ENCODE peak calls at places on chromosomes 13 and 19, in seven cellular contexts. One of them, this sample, is unnamed.

GRCh38 chr19:14375055-14375581 is 6.1 kb upstream of the ADGRE5 start:
- DNase-seq in vagina: no peak
- DNase-seq in AG04450: no peak
- DNase-seq in cardiac fibroblast: no peak
- DNase-seq in fibroblast of the aortic adventitia: no peak
- DNase-seq in IMR-90: no peak
- DNase-seq in AG04449: no peak
- DNase-seq in this sample: no peak

GRCh38 chr19:8333771-8334457 is 9.1 kb downstream of the KANK3 start:
- DNase-seq in vagina: no peak
- DNase-seq in AG04450: no peak
- DNase-seq in cardiac fibroblast: no peak
- DNase-seq in fibroblast of the aortic adventitia: no peak
- DNase-seq in IMR-90: no peak
- DNase-seq in AG04449: no peak
- DNase-seq in this sample: no peak

GRCh38 chr19:10086032-10086903 is at the start of gene SHFL:
- DNase-seq in vagina: no peak
- DNase-seq in AG04450: no peak
- DNase-seq in cardiac fibroblast: peak; percentile 72
- DNase-seq in fibroblast of the aortic adventitia: peak; percentile 55
- DNase-seq in IMR-90: peak; percentile 45
- DNase-seq in AG04449: no peak
- DNase-seq in this sample: peak; percentile 72

GRCh38 chr19:49889687-49890348 is 6.9 kb downstream of the IL4I1 start:
- DNase-seq in vagina: no peak
- DNase-seq in AG04450: no peak
- DNase-seq in cardiac fibroblast: peak; percentile 78
- DNase-seq in fibroblast of the aortic adventitia: peak; percentile 63
- DNase-seq in IMR-90: peak; percentile 61
- DNase-seq in AG04449: no peak
- DNase-seq in this sample: peak; percentile 78

GRCh38 chr19:30228113-30228725 is 144.0 kb upstream of the ZNF536 start:
- DNase-seq in vagina: no peak
- DNase-seq in AG04450: no peak
- DNase-seq in cardiac fibroblast: no peak
- DNase-seq in fibroblast of the aortic adventitia: no peak
- DNase-seq in IMR-90: no peak
- DNase-seq in AG04449: no peak
- DNase-seq in this sample: no peak

GRCh38 chr19:38227272-38228004 is 3.4 kb upstream of the DPF1 start:
- DNase-seq in vagina: no peak
- DNase-seq in AG04450: no peak
- DNase-seq in cardiac fibroblast: no peak
- DNase-seq in fibroblast of the aortic adventitia: no peak
- DNase-seq in IMR-90: no peak
- DNase-seq in AG04449: no peak
- DNase-seq in this sample: no peak

GRCh38 chr19:55519461-55520311 is 17.2 kb downstream of the SBK2 start:
- DNase-seq in vagina: no peak
- DNase-seq in AG04450: peak; percentile 71
- DNase-seq in cardiac fibroblast: peak; percentile 42
- DNase-seq in fibroblast of the aortic adventitia: peak; percentile 73
- DNase-seq in IMR-90: peak; percentile 98
- DNase-seq in AG04449: peak; percentile 71
- DNase-seq in this sample: peak; percentile 67

GRCh38 chr19:37014456-37014855 is 63.8 kb upstream of the ZNF420 start:
- DNase-seq in vagina: no peak
- DNase-seq in AG04450: no peak
- DNase-seq in cardiac fibroblast: no peak
- DNase-seq in fibroblast of the aortic adventitia: no peak
- DNase-seq in IMR-90: no peak
- DNase-seq in AG04449: no peak
- DNase-seq in this sample: no peak

GRCh38 chr13:58994077-58994476 is 1169.7 kb downstream of the DIAPH3 start:
- DNase-seq in vagina: no peak
- DNase-seq in AG04450: no peak
- DNase-seq in cardiac fibroblast: no peak
- DNase-seq in fibroblast of the aortic adventitia: no peak
- DNase-seq in IMR-90: no peak
- DNase-seq in AG04449: no peak
- DNase-seq in this sample: no peak

GRCh38 chr19:31955884-31956283 is 389.5 kb upstream of the ZNF507 start:
- DNase-seq in vagina: no peak
- DNase-seq in AG04450: no peak
- DNase-seq in cardiac fibroblast: no peak
- DNase-seq in fibroblast of the aortic adventitia: no peak
- DNase-seq in IMR-90: no peak
- DNase-seq in AG04449: no peak
- DNase-seq in this sample: no peak

GRCh38 chr13:93689333-93689732 is 462.7 kb downstream of the GPC6 start:
- DNase-seq in vagina: no peak
- DNase-seq in AG04450: no peak
- DNase-seq in cardiac fibroblast: no peak
- DNase-seq in fibroblast of the aortic adventitia: peak; percentile 19
- DNase-seq in IMR-90: peak; percentile 65
- DNase-seq in AG04449: no peak
- DNase-seq in this sample: no peak

GRCh38 chr19:48296963-48297734 is 27.3 kb downstream of the ZNF114 start:
- DNase-seq in vagina: no peak
- DNase-seq in AG04450: no peak
- DNase-seq in cardiac fibroblast: no peak
- DNase-seq in fibroblast of the aortic adventitia: no peak
- DNase-seq in IMR-90: no peak
- DNase-seq in AG04449: no peak
- DNase-seq in this sample: no peak

GRCh38 chr19:31114585-31114984 is 234.7 kb downstream of the TSHZ3 start:
- DNase-seq in vagina: no peak
- DNase-seq in AG04450: no peak
- DNase-seq in cardiac fibroblast: no peak
- DNase-seq in fibroblast of the aortic adventitia: no peak
- DNase-seq in IMR-90: no peak
- DNase-seq in AG04449: no peak
- DNase-seq in this sample: peak; percentile 44

GRCh38 chr19:3966051-3967017 is 4.6 kb downstream of the DAPK3 start:
- DNase-seq in vagina: no peak
- DNase-seq in AG04450: no peak
- DNase-seq in cardiac fibroblast: no peak
- DNase-seq in fibroblast of the aortic adventitia: no peak
- DNase-seq in IMR-90: no peak
- DNase-seq in AG04449: no peak
- DNase-seq in this sample: no peak

GRCh38 chr19:3970313-3970807 is 539 bp downstream of the DAPK3 start:
- DNase-seq in vagina: peak; percentile 88
- DNase-seq in AG04450: no peak
- DNase-seq in cardiac fibroblast: no peak
- DNase-seq in fibroblast of the aortic adventitia: no peak
- DNase-seq in IMR-90: no peak
- DNase-seq in AG04449: no peak
- DNase-seq in this sample: no peak

GRCh38 chr19:3968556-3969434 is 2.1 kb downstream of the DAPK3 start:
- DNase-seq in vagina: peak; percentile 97
- DNase-seq in AG04450: peak; percentile 100
- DNase-seq in cardiac fibroblast: peak; percentile 99
- DNase-seq in fibroblast of the aortic adventitia: peak; percentile 99
- DNase-seq in IMR-90: peak; percentile 100
- DNase-seq in AG04449: peak; percentile 98
- DNase-seq in this sample: peak; percentile 100

GRCh38 chr19:3970808-3971598 is at the start of gene DAPK3:
- DNase-seq in vagina: peak; percentile 98
- DNase-seq in AG04450: peak; percentile 95
- DNase-seq in cardiac fibroblast: peak; percentile 98
- DNase-seq in fibroblast of the aortic adventitia: peak; percentile 97
- DNase-seq in IMR-90: peak; percentile 97
- DNase-seq in AG04449: peak; percentile 85
- DNase-seq in this sample: peak; percentile 99

GRCh38 chr19:3969435-3970312 is 1.2 kb downstream of the DAPK3 start:
- DNase-seq in vagina: no peak
- DNase-seq in AG04450: peak; percentile 62
- DNase-seq in cardiac fibroblast: peak; percentile 79
- DNase-seq in fibroblast of the aortic adventitia: peak; percentile 78
- DNase-seq in IMR-90: peak; percentile 82
- DNase-seq in AG04449: peak; percentile 52
- DNase-seq in this sample: peak; percentile 82
- TF ChIP-seq CTCF in vagina: no peak
- TF ChIP-seq CTCF in AG04450: peak; percentile 34
- TF ChIP-seq CTCF in cardiac fibroblast: peak; percentile 40
- TF ChIP-seq CTCF in fibroblast of the aortic adventitia: peak; percentile 31
- TF ChIP-seq CTCF in IMR-90: peak; percentile 35
- TF ChIP-seq CTCF in AG04449: peak; percentile 27
- TF ChIP-seq CTCF in this sample: peak; percentile 35

GRCh38 chr19:52992109-52993004 is 21.4 kb upstream of the ERVV-1 start:
- DNase-seq in vagina: no peak
- DNase-seq in AG04450: no peak
- DNase-seq in cardiac fibroblast: peak; percentile 5
- DNase-seq in fibroblast of the aortic adventitia: peak; percentile 5
- DNase-seq in IMR-90: no peak
- DNase-seq in AG04449: no peak
- DNase-seq in this sample: peak; percentile 19
- H3K4me3 ChIP-seq in vagina: peak overlapping the region; percentile 51
- H3K4me3 ChIP-seq in AG04450: peak overlapping the region; percentile 65
- H3K4me3 ChIP-seq in cardiac fibroblast: peak overlapping the region; percentile 27
- H3K4me3 ChIP-seq in fibroblast of the aortic adventitia: peak overlapping the region; percentile 67
- H3K4me3 ChIP-seq in IMR-90: peak overlapping the region; percentile 59
- H3K4me3 ChIP-seq in AG04449: peak overlapping the region; percentile 64
- H3K4me3 ChIP-seq in this sample: peak overlapping the region; percentile 67

GRCh38 chr13:35631666-35632065 is 155.2 kb upstream of the MAB21L1 start:
- DNase-seq in vagina: no peak
- DNase-seq in AG04450: no peak
- DNase-seq in cardiac fibroblast: no peak
- DNase-seq in fibroblast of the aortic adventitia: no peak
- DNase-seq in IMR-90: no peak
- DNase-seq in AG04449: no peak
- DNase-seq in this sample: no peak

GRCh38 chr13:35630551-35631275 is 154.2 kb upstream of the MAB21L1 start:
- DNase-seq in vagina: no peak
- DNase-seq in AG04450: peak; percentile 16
- DNase-seq in cardiac fibroblast: peak; percentile 67
- DNase-seq in fibroblast of the aortic adventitia: peak; percentile 75
- DNase-seq in IMR-90: peak; percentile 70
- DNase-seq in AG04449: peak; percentile 33
- DNase-seq in this sample: peak; percentile 76
- TF ChIP-seq CTCF in vagina: no peak
- TF ChIP-seq CTCF in AG04450: peak; percentile 87
- TF ChIP-seq CTCF in cardiac fibroblast: peak; percentile 83
- TF ChIP-seq CTCF in fibroblast of the aortic adventitia: peak; percentile 85
- TF ChIP-seq CTCF in IMR-90: peak; percentile 68
- TF ChIP-seq CTCF in AG04449: peak; percentile 76
- TF ChIP-seq CTCF in this sample: peak; percentile 78

GRCh38 chr19:3137139-3137538 is 1.3 kb downstream of the GNA15 start:
- DNase-seq in vagina: no peak
- DNase-seq in AG04450: no peak
- DNase-seq in cardiac fibroblast: peak; percentile 87
- DNase-seq in fibroblast of the aortic adventitia: peak; percentile 71
- DNase-seq in IMR-90: no peak
- DNase-seq in AG04449: no peak
- DNase-seq in this sample: peak; percentile 20

GRCh38 chr19:3138268-3138667 is 2.4 kb downstream of the GNA15 start:
- DNase-seq in vagina: no peak
- DNase-seq in AG04450: no peak
- DNase-seq in cardiac fibroblast: no peak
- DNase-seq in fibroblast of the aortic adventitia: no peak
- DNase-seq in IMR-90: no peak
- DNase-seq in AG04449: no peak
- DNase-seq in this sample: no peak

GRCh38 chr19:3133793-3134116 is 2.1 kb upstream of the GNA15 start:
- DNase-seq in vagina: no peak
- DNase-seq in AG04450: no peak
- DNase-seq in cardiac fibroblast: no peak
- DNase-seq in fibroblast of the aortic adventitia: no peak
- DNase-seq in IMR-90: no peak
- DNase-seq in AG04449: no peak
- DNase-seq in this sample: no peak

GRCh38 chr19:3136684-3137055 is 837 bp downstream of the GNA15 start:
- DNase-seq in vagina: no peak
- DNase-seq in AG04450: no peak
- DNase-seq in cardiac fibroblast: no peak
- DNase-seq in fibroblast of the aortic adventitia: no peak
- DNase-seq in IMR-90: no peak
- DNase-seq in AG04449: no peak
- DNase-seq in this sample: no peak

DNA sequence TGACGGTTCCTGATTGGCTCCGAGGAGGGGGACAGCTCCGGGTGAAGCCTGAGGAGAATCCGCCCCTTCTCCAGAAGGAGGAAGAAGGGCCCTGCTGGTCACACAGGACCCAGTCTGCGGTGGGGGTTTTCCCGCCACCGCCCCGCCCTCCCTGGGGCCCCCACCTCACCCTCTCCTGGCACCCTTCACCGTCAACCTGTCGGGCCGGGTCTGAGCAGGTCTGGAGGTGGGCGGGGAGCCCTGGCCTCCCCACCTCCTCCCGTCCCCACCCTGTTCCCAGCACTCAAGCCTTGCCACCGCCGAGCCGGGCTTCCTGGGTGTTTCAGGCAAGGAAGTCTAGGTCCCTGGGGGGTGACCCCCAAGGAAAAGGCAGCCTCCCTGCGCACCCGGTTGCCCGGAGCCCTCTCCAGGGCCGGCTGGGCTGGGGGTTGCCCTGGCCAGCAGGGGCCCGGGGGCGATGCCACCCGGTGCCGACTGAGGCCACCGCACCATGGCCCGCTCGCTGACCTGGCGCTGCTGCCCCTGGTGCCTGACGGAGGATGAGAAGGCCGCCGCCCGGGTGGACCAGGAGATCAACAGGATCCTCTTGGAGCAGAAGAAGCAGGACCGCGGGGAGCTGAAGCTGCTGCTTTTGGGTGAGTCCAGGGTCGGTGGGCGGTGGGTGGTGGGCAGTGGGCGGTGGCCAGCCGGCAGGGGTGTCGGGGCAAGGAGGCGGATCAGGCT is at the start of gene GNA15:
- DNase-seq in vagina: no peak
- DNase-seq in AG04450: no peak
- DNase-seq in cardiac fibroblast: no peak
- DNase-seq in fibroblast of the aortic adventitia: no peak
- DNase-seq in IMR-90: no peak
- DNase-seq in AG04449: no peak
- DNase-seq in this sample: no peak
- H3K4me3 ChIP-seq in vagina: peak within 1 kb of the TSS; percentile 32
- H3K4me3 ChIP-seq in AG04450: no peak within 1 kb of the TSS
- H3K4me3 ChIP-seq in cardiac fibroblast: no peak within 1 kb of the TSS
- H3K4me3 ChIP-seq in fibroblast of the aortic adventitia: no peak within 1 kb of the TSS
- H3K4me3 ChIP-seq in IMR-90: no peak within 1 kb of the TSS
- H3K4me3 ChIP-seq in AG04449: no peak within 1 kb of the TSS
- H3K4me3 ChIP-seq in this sample: no peak within 1 kb of the TSS

GRCh38 chr13:47598340-47598911 is 402.6 kb downstream of the SUCLA2 start:
- DNase-seq in vagina: no peak
- DNase-seq in AG04450: no peak
- DNase-seq in cardiac fibroblast: peak; percentile 34
- DNase-seq in fibroblast of the aortic adventitia: peak; percentile 46
- DNase-seq in IMR-90: peak; percentile 13
- DNase-seq in AG04449: no peak
- DNase-seq in this sample: peak; percentile 36
- TF ChIP-seq CTCF in vagina: peak; percentile 4
- TF ChIP-seq CTCF in AG04450: peak; percentile 37
- TF ChIP-seq CTCF in cardiac fibroblast: peak; percentile 15
- TF ChIP-seq CTCF in fibroblast of the aortic adventitia: peak; percentile 47
- TF ChIP-seq CTCF in IMR-90: peak; percentile 53
- TF ChIP-seq CTCF in AG04449: no peak
- TF ChIP-seq CTCF in this sample: peak; percentile 39